ENCODE peak calls at places on chromosomes 11 and 22, in eight cellular contexts. Z is AML-193; R is small intestine; G is stimulated activated CD8-positive, alpha-beta memory T cell treated with anti-CD3 and anti-CD28 coated beads, Interleukin-15, amount 100 ng/mL, for 4 hours; F is neural crest cell; D is brain microvascular endothelial cell; T is kidney epithelial cell; K is stimulated activated CD4-positive, alpha-beta T cell treated with anti-CD3 and anti-CD28 coated beads, Interleukin-4, amount 100 ng/mL, for 24 hours. E is an unnamed sample.

GRCh38 chr11:79406376-79406775 is 34.5 kb downstream of the TENM4 start:
- DNase-seq in Z (peak; percentile 23), R (no peak), G (no peak), F (no peak), D (no peak), T (no peak), K (no peak), E (no peak)

GRCh38 chr22:48204296-48204695 is 1441.8 kb downstream of the TBC1D22A start:
- DNase-seq in Z (no peak), R (no peak), G (no peak), F (no peak), D (no peak), T (no peak), K (no peak), E (no peak)

GRCh38 chr11:15670520-15671070 is 555.9 kb downstream of the INSC start:
- DNase-seq in Z (no peak), R (no peak), G (no peak), F (no peak), D (no peak), T (no peak), K (no peak), E (no peak)

GRCh38 chr22:41381329-41382097 is at the start of gene TEF:
- DNase-seq in Z (peak; percentile 95), R (peak; percentile 99), G (peak; percentile 97), F (peak; percentile 96), D (peak; percentile 99), T (peak; percentile 91), K (peak; percentile 98), E (peak; percentile 99)

GRCh38 chr22:42902875-42903510 is 45.9 kb upstream of the ARFGAP3 start:
- DNase-seq in Z (no peak), R (no peak), G (no peak), F (no peak), D (no peak), T (no peak), K (no peak), E (no peak)

GRCh38 chr11:7574491-7575129 is 60.8 kb downstream of the PPFIBP2 start:
- DNase-seq in Z (no peak), R (no peak), G (no peak), F (no peak), D (no peak), T (no peak), K (no peak), E (no peak)

GRCh38 chr11:81000334-81001100 is 1559.7 kb upstream of the TENM4 start:
- DNase-seq in Z (no peak), R (peak; percentile 13), G (no peak), F (no peak), D (no peak), T (no peak), K (no peak), E (no peak)

GRCh38 chr11:78048561-78048960 is 15.1 kb upstream of the THRSP start:
- DNase-seq in Z (no peak), R (no peak), G (no peak), F (no peak), D (no peak), T (no peak), K (no peak), E (no peak)

E was measured in hypothalamus.